ENCODE peak calls at places on chromosome 3, in five cellular contexts. S, M, C, U and Y are unnamed samples.

GRCh38 chr3:112647122-112647521 is 6.2 kb upstream of the CCDC80 start:
- DNase-seq in M (no peak), U (peak), C (no peak), S (peak), Y (no peak)

GRCh38 chr3:136366289-136366688 is 116.1 kb downstream of the PCCB start:
- DNase-seq in C (no peak), U (no peak), M (no peak), S (no peak), Y (no peak)

GRCh38 chr3:127387119-127387518 is 99.3 kb upstream of the PRR20G start:
- DNase-seq in M (no peak), C (no peak), U (no peak), S (no peak), Y (peak)

GRCh38 chr3:100254168-100254777 is 6.5 kb upstream of the TBC1D23 start:
- DNase-seq in M (peak), C (peak), S (no peak), U (no peak), Y (peak)

GRCh38 chr3:80997622-80998021 is 763.8 kb downstream of the GBE1 start:
- DNase-seq in U (no peak), S (no peak), M (no peak), C (no peak), Y (no peak)

GRCh38 chr3:159852821-159853505 is 135.7 kb upstream of the IL12A start:
- DNase-seq in C (peak), U (no peak), M (peak), S (no peak), Y (no peak)

GRCh38 chr3:171054921-171055320 is 28.4 kb upstream of the SLC2A2 start:
- DNase-seq in S (no peak), C (no peak), M (no peak), U (no peak), Y (no peak)

GRCh38 chr3:58105196-58105595 is 97.0 kb downstream of the FLNB start:
- DNase-seq in M (no peak), U (no peak), S (no peak), C (no peak), Y (peak)

GRCh38 chr3:125033135-125033534 is 22.7 kb downstream of the HEG1 start:
- DNase-seq in S (no peak), M (no peak), U (no peak), C (no peak), Y (no peak)